ENCODE peak calls at places on chromosomes 5 and 9, in four cellular contexts. L is ovary; O is activated CD4-positive, alpha-beta T cell treated with anti-CD3 and anti-CD28 coated beads, Interleukin-2, amount 50 U/mL, for 1 hour; Y is HEK293T. I is an unnamed sample.

GRCh38 chr5:42604171-42604711 is 152.4 kb upstream of the CCDC152 start:
- DNase-seq in L (no peak), O (no peak), Y (no peak), I (no peak)

GRCh38 chr9:70053864-70054263 is 10.2 kb downstream of the MAMDC2 start:
- DNase-seq in L (no peak), O (no peak), Y (no peak), I (no peak)

GRCh38 chr9:74662616-74663015 is 165.5 kb downstream of the RORB start:
- DNase-seq in L (no peak), O (no peak), Y (no peak), I (no peak)

GRCh38 chr5:55665065-55665464 is 47.1 kb downstream of the SLC38A9 start:
- DNase-seq in L (no peak), O (no peak), Y (no peak), I (no peak)

GRCh38 chr5:132199116-132199680 is 28.5 kb downstream of the P4HA2 start:
- DNase-seq in L (no peak), O (no peak), Y (no peak), I (no peak)

GRCh38 chr5:114924784-114925183 is 244.9 kb downstream of the TRIM36 start:
- DNase-seq in L (no peak), O (no peak), Y (no peak), I (no peak)

GRCh38 chr9:102972780-102973179 is 22.4 kb upstream of the CYLC2 start:
- DNase-seq in L (no peak), O (no peak), Y (no peak), I (no peak)

GRCh38 chr5:76104027-76104426 is 20.8 kb downstream of the SV2C start:
- DNase-seq in L (peak; percentile 37), O (peak; percentile 19), Y (peak; percentile 32), I (no peak)

GRCh38 chr9:22954550-22954949 is 507.9 kb downstream of the DMRTA1 start:
- DNase-seq in L (no peak), O (no peak), Y (no peak), I (no peak)

GRCh38 chr5:14600846-14601245 is 19.3 kb downstream of the OTULINL start:
- DNase-seq in L (no peak), O (no peak), Y (no peak), I (no peak)

GRCh38 chr5:95644351-95645042 is 2.1 kb upstream of the RFESD start:
- DNase-seq in L (no peak), O (peak; percentile 26), Y (peak; percentile 53), I (peak; percentile 21)

GRCh38 chr5:95532415-95532814 is 22.4 kb downstream of the SKIC3 start:
- DNase-seq in L (no peak), O (no peak), Y (no peak), I (no peak)

GRCh38 chr9:114484854-114485443 is 20.3 kb downstream of the WHRN start:
- DNase-seq in L (no peak), O (peak; percentile 19), Y (no peak), I (peak; percentile 21)

GRCh38 chr9:76667521-76667957 is 96.7 kb upstream of the PCA3 start:
- DNase-seq in L (no peak), O (no peak), Y (no peak), I (no peak)

GRCh38 chr9:125633116-125633743 is 73.8 kb downstream of the MAPKAP1 start:
- DNase-seq in L (no peak), O (no peak), Y (no peak), I (no peak)